ENCODE peak calls at places on chromosome X, in ten cellular contexts. One of them, this sample, is unnamed.

GRCh38 chrX:40539214-40540142 is 41.3 kb upstream of the ATP6AP2 start:
- DNase-seq in ovary: no peak
- DNase-seq in prostate gland: peak
- DNase-seq in K562: peak
- DNase-seq in gastrocnemius medialis: peak
- DNase-seq in body of pancreas: peak
- DNase-seq in tibial nerve: no peak
- DNase-seq in spleen: peak
- DNase-seq in stomach: no peak
- DNase-seq in uterus: peak
- DNase-seq in this sample: peak

GRCh38 chrX:39011454-39012204 is 210.4 kb downstream of the MID1IP1 start:
- DNase-seq in K562: no peak
- DNase-seq in stomach: peak
- DNase-seq in tibial nerve: no peak
- DNase-seq in gastrocnemius medialis: no peak
- DNase-seq in body of pancreas: no peak
- DNase-seq in uterus: no peak
- DNase-seq in spleen: no peak
- DNase-seq in prostate gland: no peak
- DNase-seq in ovary: no peak
- DNase-seq in this sample: no peak

GRCh38 chrX:81261576-81261975 is 59.7 kb downstream of the SH3BGRL start:
- DNase-seq in tibial nerve: no peak
- DNase-seq in gastrocnemius medialis: no peak
- DNase-seq in ovary: no peak
- DNase-seq in K562: no peak
- DNase-seq in body of pancreas: no peak
- DNase-seq in stomach: no peak
- DNase-seq in spleen: no peak
- DNase-seq in prostate gland: no peak
- DNase-seq in uterus: no peak
- DNase-seq in this sample: no peak

GRCh38 chrX:23434356-23434884 is 99.8 kb downstream of the PTCHD1 start:
- DNase-seq in spleen: no peak
- DNase-seq in uterus: peak
- DNase-seq in tibial nerve: peak
- DNase-seq in K562: no peak
- DNase-seq in stomach: peak
- DNase-seq in body of pancreas: peak
- DNase-seq in prostate gland: peak
- DNase-seq in gastrocnemius medialis: peak
- DNase-seq in ovary: peak
- DNase-seq in this sample: peak

GRCh38 chrX:78658851-78659744 is at the start of gene RTL3:
- DNase-seq in K562: no peak
- DNase-seq in uterus: no peak
- DNase-seq in gastrocnemius medialis: no peak
- DNase-seq in body of pancreas: no peak
- DNase-seq in spleen: no peak
- DNase-seq in stomach: no peak
- DNase-seq in tibial nerve: no peak
- DNase-seq in prostate gland: no peak
- DNase-seq in ovary: no peak
- DNase-seq in this sample: no peak

GRCh38 chrX:54641530-54641929 is 111.5 kb downstream of the GNL3L start:
- DNase-seq in stomach: no peak
- DNase-seq in K562: no peak
- DNase-seq in gastrocnemius medialis: peak
- DNase-seq in prostate gland: no peak
- DNase-seq in tibial nerve: no peak
- DNase-seq in ovary: no peak
- DNase-seq in spleen: no peak
- DNase-seq in uterus: no peak
- DNase-seq in body of pancreas: no peak
- DNase-seq in this sample: no peak

GRCh38 chrX:68936186-68936585 is 107.4 kb downstream of the EFNB1 start:
- DNase-seq in K562: no peak
- DNase-seq in body of pancreas: no peak
- DNase-seq in ovary: no peak
- DNase-seq in stomach: peak
- DNase-seq in gastrocnemius medialis: no peak
- DNase-seq in uterus: no peak
- DNase-seq in prostate gland: no peak
- DNase-seq in spleen: peak
- DNase-seq in tibial nerve: no peak
- DNase-seq in this sample: peak

GRCh38 chrX:119686087-119686639 is 6.8 kb downstream of the SEPTIN6 start:
- DNase-seq in K562: no peak
- DNase-seq in tibial nerve: no peak
- DNase-seq in body of pancreas: no peak
- DNase-seq in gastrocnemius medialis: no peak
- DNase-seq in uterus: no peak
- DNase-seq in ovary: no peak
- DNase-seq in stomach: no peak
- DNase-seq in prostate gland: no peak
- DNase-seq in spleen: peak
- DNase-seq in this sample: no peak

GRCh38 chrX:20742106-20742505 is 475.4 kb upstream of the RPS6KA3 start:
- DNase-seq in tibial nerve: no peak
- DNase-seq in gastrocnemius medialis: no peak
- DNase-seq in stomach: no peak
- DNase-seq in uterus: no peak
- DNase-seq in ovary: no peak
- DNase-seq in K562: no peak
- DNase-seq in spleen: no peak
- DNase-seq in prostate gland: no peak
- DNase-seq in body of pancreas: no peak
- DNase-seq in this sample: no peak

GRCh38 chrX:56572975-56573374 is 9.5 kb downstream of the UBQLN2 start:
- DNase-seq in tibial nerve: no peak
- DNase-seq in prostate gland: no peak
- DNase-seq in gastrocnemius medialis: no peak
- DNase-seq in stomach: no peak
- DNase-seq in K562: no peak
- DNase-seq in body of pancreas: no peak
- DNase-seq in ovary: no peak
- DNase-seq in spleen: no peak
- DNase-seq in uterus: no peak
- DNase-seq in this sample: no peak

GRCh38 chrX:52995135-52995973 is 37.0 kb upstream of the FAM156A start:
- DNase-seq in ovary: peak
- DNase-seq in prostate gland: peak
- DNase-seq in body of pancreas: peak
- DNase-seq in tibial nerve: peak
- DNase-seq in K562: peak
- DNase-seq in uterus: peak
- DNase-seq in stomach: peak
- DNase-seq in gastrocnemius medialis: peak
- DNase-seq in spleen: peak
- DNase-seq in this sample: peak

GRCh38 chrX:132023896-132024386 is 839 bp downstream of the STK26 start:
- DNase-seq in ovary: no peak
- DNase-seq in gastrocnemius medialis: no peak
- DNase-seq in prostate gland: peak
- DNase-seq in body of pancreas: no peak
- DNase-seq in uterus: peak
- DNase-seq in tibial nerve: no peak
- DNase-seq in spleen: peak
- DNase-seq in stomach: no peak
- DNase-seq in K562: peak
- DNase-seq in this sample: no peak
- TF ChIP-seq POLR2A in ovary: no peak
- TF ChIP-seq POLR2A in gastrocnemius medialis: no peak
- TF ChIP-seq POLR2A in prostate gland: no peak
- TF ChIP-seq POLR2A in body of pancreas: no peak
- TF ChIP-seq POLR2A in uterus: no peak
- TF ChIP-seq POLR2A in tibial nerve: no peak
- TF ChIP-seq POLR2A in spleen: no peak
- TF ChIP-seq POLR2A in stomach: no peak
- TF ChIP-seq POLR2A in K562: no peak
- TF ChIP-seq POLR2A in this sample: no peak

GRCh38 chrX:15750611-15751159 is 12.6 kb downstream of the CA5B start:
- DNase-seq in prostate gland: no peak
- DNase-seq in stomach: no peak
- DNase-seq in body of pancreas: no peak
- DNase-seq in uterus: no peak
- DNase-seq in gastrocnemius medialis: no peak
- DNase-seq in K562: no peak
- DNase-seq in ovary: no peak
- DNase-seq in tibial nerve: no peak
- DNase-seq in spleen: no peak
- DNase-seq in this sample: no peak
- TF ChIP-seq CTCF in prostate gland: no peak
- TF ChIP-seq CTCF in stomach: no peak
- TF ChIP-seq CTCF in body of pancreas: no peak
- TF ChIP-seq CTCF in uterus: no peak
- TF ChIP-seq CTCF in gastrocnemius medialis: no peak
- TF ChIP-seq CTCF in K562: no peak
- TF ChIP-seq CTCF in ovary: no peak
- TF ChIP-seq CTCF in tibial nerve: no peak
- TF ChIP-seq CTCF in spleen: no peak
- TF ChIP-seq CTCF in this sample: no peak

GRCh38 chrX:72027914-72028307 is 103.8 kb downstream of the RTL5 start:
- DNase-seq in ovary: no peak
- DNase-seq in tibial nerve: no peak
- DNase-seq in spleen: no peak
- DNase-seq in gastrocnemius medialis: no peak
- DNase-seq in K562: no peak
- DNase-seq in stomach: no peak
- DNase-seq in body of pancreas: no peak
- DNase-seq in prostate gland: no peak
- DNase-seq in uterus: no peak
- DNase-seq in this sample: peak
- H3K4me3 ChIP-seq in ovary: no peak
- H3K4me3 ChIP-seq in tibial nerve: no peak
- H3K4me3 ChIP-seq in spleen: no peak
- H3K4me3 ChIP-seq in gastrocnemius medialis: no peak
- H3K4me3 ChIP-seq in K562: no peak
- H3K4me3 ChIP-seq in stomach: peak
- H3K4me3 ChIP-seq in body of pancreas: no peak
- H3K4me3 ChIP-seq in prostate gland: no peak
- H3K4me3 ChIP-seq in uterus: no peak
- H3K4me3 ChIP-seq in this sample: no peak

DNA sequence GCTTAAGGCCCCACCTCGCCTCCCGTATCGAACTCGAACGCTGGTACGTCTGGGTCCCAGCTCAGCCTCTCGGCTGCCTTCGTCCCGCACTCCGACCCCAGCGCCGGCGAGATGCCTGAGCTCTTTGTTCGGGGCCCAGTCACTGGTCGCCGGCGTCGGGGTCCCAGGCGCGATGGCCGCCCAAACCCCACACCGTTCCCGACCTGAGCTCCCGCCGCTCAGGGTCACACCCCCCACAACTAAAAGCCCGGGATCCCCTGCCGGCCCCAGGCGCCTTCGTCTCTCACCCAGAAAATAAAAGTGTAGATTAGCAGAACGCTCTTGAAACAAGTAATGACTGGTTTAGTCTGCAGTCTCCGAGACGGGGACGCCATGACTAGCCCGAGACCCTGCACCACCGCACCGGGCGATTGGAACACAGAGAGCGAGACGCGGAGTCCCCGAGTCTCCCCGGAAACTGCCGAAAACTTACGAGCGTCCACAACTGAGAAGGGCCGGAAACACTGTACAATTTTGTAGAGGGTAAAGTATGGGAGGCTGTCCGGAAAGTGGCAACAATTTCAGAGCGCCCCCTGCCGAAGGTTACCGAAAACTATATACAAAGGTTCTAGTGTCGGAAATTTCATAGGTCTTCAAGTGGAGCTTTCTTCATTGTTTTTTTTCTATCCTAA is at the start of gene TSPAN6:
- DNase-seq in stomach: peak
- DNase-seq in ovary: peak
- DNase-seq in gastrocnemius medialis: peak
- DNase-seq in spleen: peak
- DNase-seq in K562: peak
- DNase-seq in body of pancreas: peak
- DNase-seq in prostate gland: peak
- DNase-seq in uterus: peak
- DNase-seq in tibial nerve: peak
- DNase-seq in this sample: peak
- TF ChIP-seq POLR2A in stomach: no peak
- TF ChIP-seq POLR2A in ovary: no peak
- TF ChIP-seq POLR2A in gastrocnemius medialis: peak
- TF ChIP-seq POLR2A in spleen: no peak
- TF ChIP-seq POLR2A in K562: no peak
- TF ChIP-seq POLR2A in body of pancreas: peak
- TF ChIP-seq POLR2A in prostate gland: peak
- TF ChIP-seq POLR2A in uterus: peak
- TF ChIP-seq POLR2A in tibial nerve: no peak
- TF ChIP-seq POLR2A in this sample: no peak

GRCh38 chrX:131063613-131064012 is 5.5 kb downstream of the ARHGAP36 start:
- DNase-seq in prostate gland: no peak
- DNase-seq in spleen: no peak
- DNase-seq in uterus: no peak
- DNase-seq in body of pancreas: no peak
- DNase-seq in stomach: no peak
- DNase-seq in tibial nerve: no peak
- DNase-seq in gastrocnemius medialis: no peak
- DNase-seq in K562: peak
- DNase-seq in ovary: no peak
- DNase-seq in this sample: no peak
- TF ChIP-seq CTCF in prostate gland: no peak
- TF ChIP-seq CTCF in spleen: no peak
- TF ChIP-seq CTCF in uterus: no peak
- TF ChIP-seq CTCF in body of pancreas: no peak
- TF ChIP-seq CTCF in stomach: no peak
- TF ChIP-seq CTCF in tibial nerve: no peak
- TF ChIP-seq CTCF in gastrocnemius medialis: no peak
- TF ChIP-seq CTCF in K562: peak
- TF ChIP-seq CTCF in ovary: no peak
- TF ChIP-seq CTCF in this sample: no peak

DNA sequence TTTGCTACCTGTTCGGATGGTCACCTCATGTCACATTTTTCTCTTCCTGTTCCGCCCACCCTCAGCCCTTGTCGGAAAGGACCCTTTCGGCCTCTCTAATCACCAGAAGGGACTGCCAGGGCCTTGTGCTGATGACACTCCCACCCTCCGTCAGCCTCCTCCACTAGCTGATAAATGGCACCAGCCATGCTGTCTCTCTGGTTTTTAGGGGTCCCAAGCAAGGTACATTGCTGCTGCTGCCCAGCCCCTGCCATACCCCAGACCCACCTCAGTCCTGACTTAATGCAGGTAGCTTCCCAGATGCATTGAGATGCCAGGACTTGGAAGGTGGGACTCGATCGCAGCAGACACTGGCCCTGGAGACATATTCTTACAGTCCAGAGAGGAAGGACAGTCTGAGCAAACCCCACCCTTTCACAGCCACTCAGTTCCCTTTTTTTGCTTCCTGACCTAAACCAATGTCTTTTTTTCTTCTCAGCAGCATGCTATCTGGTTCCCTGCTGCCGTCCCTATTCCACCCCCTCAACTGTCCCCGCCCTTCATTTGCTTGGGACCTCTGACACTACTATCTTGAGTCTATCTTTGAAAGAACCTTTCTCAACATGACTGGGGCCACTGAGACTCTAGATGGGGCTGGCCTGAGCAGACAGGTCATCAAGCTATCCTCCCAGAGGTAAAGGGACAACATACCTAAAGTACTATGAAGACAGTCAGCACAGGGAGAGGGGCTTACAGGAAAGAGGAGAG is at the start of gene BTK:
- DNase-seq in body of pancreas: peak
- DNase-seq in K562: peak
- DNase-seq in uterus: no peak
- DNase-seq in tibial nerve: no peak
- DNase-seq in gastrocnemius medialis: no peak
- DNase-seq in spleen: no peak
- DNase-seq in ovary: no peak
- DNase-seq in stomach: no peak
- DNase-seq in prostate gland: no peak
- DNase-seq in this sample: no peak
- H3K4me3 ChIP-seq in body of pancreas: no peak
- H3K4me3 ChIP-seq in K562: peak
- H3K4me3 ChIP-seq in uterus: no peak
- H3K4me3 ChIP-seq in tibial nerve: peak
- H3K4me3 ChIP-seq in gastrocnemius medialis: peak
- H3K4me3 ChIP-seq in spleen: peak
- H3K4me3 ChIP-seq in ovary: no peak
- H3K4me3 ChIP-seq in stomach: no peak
- H3K4me3 ChIP-seq in prostate gland: no peak
- H3K4me3 ChIP-seq in this sample: no peak

This sample was measured in lower leg skin.